ENCODE peak calls at places on chromosomes 11 and 22, in eight cellular contexts. E is NCI-H146; P is midbrain; T is left ventricle myocardium inferior; B is HepG2; Y is stimulated activated CD4-positive, alpha-beta T cell treated with anti-CD3 and anti-CD28 coated beads, TNF-alpha, amount 100 ng/mL, for 1 hour; N is activated effector memory CD4-positive, alpha-beta T cell treated with anti-CD3 and anti-CD28 coated beads, Interleukin-2, amount 50 U/mL, for 16 hours; Q is gastrocnemius medialis. O is an unnamed sample.

GRCh38 chr11:106391771-106392412 is 314.4 kb downstream of the AASDHPPT start:
- DNase-seq in T (no peak), E (no peak), P (no peak), B (no peak), N (no peak), Y (no peak), Q (no peak), O (no peak)

GRCh38 chr11:93480756-93481155 is 62.4 kb downstream of the SMCO4 start:
- DNase-seq in N (no peak), Y (no peak), E (no peak), P (no peak), B (no peak), T (no peak), Q (no peak), O (no peak)

GRCh38 chr22:20566420-20567260 is 59.2 kb downstream of the MED15 start:
- DNase-seq in P (no peak), Y (no peak), B (no peak), Q (no peak), E (no peak), T (peak), N (peak), O (no peak)

GRCh38 chr22:36659762-36660509 is 43.6 kb downstream of the CACNG2 start:
- DNase-seq in P (peak), E (peak), Y (peak), T (peak), N (peak), Q (peak), B (peak), O (peak)

GRCh38 chr11:77705195-77705876 is 67.7 kb upstream of the CLNS1A start:
- DNase-seq in Q (no peak), E (no peak), Y (no peak), B (peak), P (no peak), N (no peak), T (no peak), O (no peak)

GRCh38 chr11:95193541-95193940 is 37.5 kb downstream of the SESN3 start:
- DNase-seq in Y (no peak), T (no peak), Q (no peak), B (no peak), E (no peak), N (no peak), P (no peak), O (no peak)

GRCh38 chr11:8370812-8371515 is 107.3 kb upstream of the LMO1 start:
- DNase-seq in B (no peak), E (no peak), N (no peak), T (no peak), Q (no peak), Y (no peak), P (no peak), O (no peak)

GRCh38 chr11:116300252-116300651 is 472.5 kb downstream of the BUD13 start:
- DNase-seq in N (no peak), P (no peak), Q (no peak), T (no peak), Y (no peak), E (no peak), B (no peak), O (peak)

O was measured in NCI-H345.